ENCODE peak calls at places on chromosomes 7 and 10, in eight cellular contexts. I, G, M, O, F, E, D and C are unnamed samples.

GRCh38 chr10:90890347-90890746 is 18.6 kb downstream of the RPP30 start:
- DNase-seq in O (no peak), M (no peak), E (peak; percentile 21), I (no peak), G (no peak), F (no peak), D (no peak), C (no peak)

GRCh38 chr7:372546-372938 is 82.6 kb downstream of the FOXL3 start:
- DNase-seq in O (peak; percentile 14), F (peak; percentile 13), D (no peak), E (no peak), G (peak; percentile 39), I (no peak), M (no peak), C (no peak)

GRCh38 chr7:67589178-67589577 is 592.5 kb downstream of the TYW1 start:
- DNase-seq in M (no peak), E (no peak), I (no peak), F (no peak), O (no peak), D (no peak), G (no peak), C (no peak)

GRCh38 chr10:19832624-19833507 is 16.6 kb downstream of the PLXDC2 start:
- DNase-seq in M (no peak), D (no peak), F (no peak), O (no peak), G (no peak), I (no peak), E (no peak), C (peak; percentile 41)

GRCh38 chr10:23870612-23871011 is 338.3 kb upstream of the KIAA1217 start:
- DNase-seq in I (no peak), F (no peak), G (no peak), E (no peak), M (no peak), O (no peak), D (no peak), C (no peak)

GRCh38 chr10:73413108-73413527 is 740 bp downstream of the ANXA7 start:
- DNase-seq in M (peak; percentile 53), O (peak; percentile 45), F (no peak), I (peak; percentile 33), E (no peak), D (no peak), G (no peak), C (no peak)

GRCh38 chr7:25068814-25069213 is 56.2 kb downstream of the CYCS start:
- DNase-seq in E (no peak), O (no peak), D (no peak), F (peak; percentile 25), G (no peak), M (no peak), I (no peak), C (peak; percentile 26)

GRCh38 chr7:37117261-37117660 is 331.4 kb downstream of the ELMO1 start:
- DNase-seq in F (no peak), O (no peak), E (no peak), M (no peak), G (no peak), D (no peak), I (no peak), C (no peak)

GRCh38 chr10:117460846-117461765 is 81.4 kb upstream of the EMX2 start:
- DNase-seq in D (no peak), E (peak; percentile 96), G (no peak), O (no peak), M (no peak), I (no peak), F (peak; percentile 38), C (no peak)

GRCh38 chr10:323651-324293 is 188.5 kb downstream of the ZMYND11 start:
- DNase-seq in F (peak; percentile 82), M (peak; percentile 62), G (no peak), D (peak; percentile 89), O (peak; percentile 42), I (peak; percentile 76), E (peak; percentile 98), C (peak; percentile 86)

GRCh38 chr10:86536294-86536861 is 14.8 kb upstream of the WAPL start:
- DNase-seq in M (peak; percentile 51), F (no peak), O (peak; percentile 22), I (no peak), D (no peak), G (no peak), E (no peak), C (no peak)

GRCh38 chr10:69086131-69086530 is 1.8 kb upstream of the SRGN start:
- DNase-seq in E (peak; percentile 35), M (no peak), I (no peak), F (no peak), G (no peak), O (no peak), D (no peak), C (no peak)